ENCODE peak calls at places on chromosomes 3 and 15, in eight cellular contexts. D is astrocyte, W is myocyte, L is amniotic stem cell, O is BJ, Y is cardiac septum, C is ACHN, N is HCEC 1CT. A is an unnamed sample.

GRCh38 chr3:149643482-149643798 is 14.4 kb downstream of the WWTR1 start:
- DNase-seq in D (no peak), W (no peak), L (no peak), O (no peak), Y (no peak), C (no peak), N (no peak), A (no peak)

GRCh38 chr15:84840741-84841429 is 23.7 kb downstream of the ALPK3 start:
- DNase-seq in D (peak; percentile 57), W (peak; percentile 98), L (no peak), O (peak; percentile 19), Y (peak; percentile 90), C (no peak), N (peak; percentile 36), A (peak; percentile 52)

GRCh38 chr3:50606596-50606995 is 5.0 kb downstream of the CISH start:
- DNase-seq in D (no peak), W (no peak), L (no peak), O (no peak), Y (no peak), C (no peak), N (no peak), A (no peak)

GRCh38 chr3:178352300-178353021 is 183.8 kb upstream of the KCNMB2 start:
- DNase-seq in D (peak; percentile 86), W (peak; percentile 81), L (peak; percentile 43), O (peak; percentile 76), Y (no peak), C (peak; percentile 88), N (peak; percentile 89), A (peak; percentile 85)

GRCh38 chr3:157127831-157128767 is 31.8 kb downstream of the CCNL1 start:
- DNase-seq in D (peak; percentile 86), W (peak; percentile 91), L (peak; percentile 65), O (no peak), Y (no peak), C (peak; percentile 42), N (peak; percentile 70), A (peak; percentile 100)

GRCh38 chr15:41367418-41367817 is 34.7 kb downstream of the NUSAP1 start:
- DNase-seq in D (no peak), W (peak; percentile 13), L (no peak), O (no peak), Y (no peak), C (no peak), N (no peak), A (no peak)

GRCh38 chr3:120648290-120648689 is 33.7 kb downstream of the HGD start:
- DNase-seq in D (no peak), W (no peak), L (no peak), O (no peak), Y (no peak), C (no peak), N (no peak), A (no peak)

GRCh38 chr3:101635954-101636798 is 40.8 kb downstream of the ZBTB11 start:
- DNase-seq in D (no peak), W (peak; percentile 46), L (no peak), O (no peak), Y (no peak), C (peak; percentile 56), N (peak; percentile 15), A (peak; percentile 10)

GRCh38 chr3:36944641-36945270 is at the start of gene TRANK1:
- DNase-seq in D (no peak), W (peak; percentile 49), L (no peak), O (no peak), Y (peak; percentile 83), C (peak; percentile 6), N (no peak), A (no peak)

GRCh38 chr3:61081554-61081953 is 169.7 kb downstream of the FHIT start:
- DNase-seq in D (no peak), W (no peak), L (no peak), O (no peak), Y (no peak), C (no peak), N (no peak), A (no peak)

A was measured in NCI-H226.